ENCODE peak calls at places on chromosome 12, in seven cellular contexts. I is NCI-H226, D is anterior cingulate cortex, V is fibroblast of the aortic adventitia, Y is adipocyte, W is right atrium auricular region, E is RPMI7951. X is an unnamed sample.
A peak's percentile ranks its signal among the peaks of the same experiment; 100 is the strongest.

GRCh38 chr12:6294533-6295186 is 15.8 kb upstream of the PLEKHG6 start:
- DNase-seq in I (no peak), D (no peak), V (peak; percentile 16), Y (no peak), W (no peak), E (no peak), X (no peak)

GRCh38 chr12:124713436-124714082 is 146.1 kb upstream of the NCOR2 start:
- DNase-seq in I (no peak), D (no peak), V (peak; percentile 92), Y (peak; percentile 79), W (peak; percentile 82), E (peak; percentile 85), X (no peak)

GRCh38 chr12:53205747-53206146 is 1.3 kb downstream of the ITGB7 start:
- DNase-seq in I (peak; percentile 86), D (no peak), V (peak; percentile 84), Y (peak; percentile 95), W (no peak), E (peak; percentile 80), X (peak; percentile 86)

GRCh38 chr12:14833952-14834351 is 9.4 kb downstream of the ART4 start:
- DNase-seq in I (no peak), D (no peak), V (no peak), Y (no peak), W (no peak), E (peak; percentile 60), X (no peak)

GRCh38 chr12:23098110-23099049 is 473.4 kb downstream of the ETNK1 start:
- DNase-seq in I (no peak), D (no peak), V (peak; percentile 47), Y (no peak), W (no peak), E (peak; percentile 29), X (no peak)

GRCh38 chr12:109232731-109233130 is 76.4 kb downstream of the FOXN4 start:
- DNase-seq in I (no peak), D (no peak), V (no peak), Y (no peak), W (no peak), E (no peak), X (no peak)

GRCh38 chr12:93689076-93689834 is 12.1 kb downstream of the CRADD start:
- DNase-seq in I (no peak), D (no peak), V (no peak), Y (no peak), W (no peak), E (no peak), X (no peak)

GRCh38 chr12:65603428-65604351 is 220.6 kb upstream of the HMGA2 start:
- DNase-seq in I (peak; percentile 67), D (no peak), V (peak; percentile 98), Y (peak; percentile 84), W (peak; percentile 62), E (peak; percentile 95), X (no peak)

GRCh38 chr12:54139030-54139429 is 49.8 kb downstream of the SMUG1 start:
- DNase-seq in I (no peak), D (no peak), V (no peak), Y (no peak), W (no peak), E (no peak), X (peak; percentile 45)

GRCh38 chr12:63821781-63822251 is 22.7 kb upstream of the SRGAP1 start:
- DNase-seq in I (no peak), D (no peak), V (peak; percentile 17), Y (no peak), W (no peak), E (no peak), X (peak; percentile 83)

GRCh38 chr12:124423683-124424515 is 129.0 kb downstream of the RFLNA start:
- DNase-seq in I (no peak), D (no peak), V (no peak), Y (peak; percentile 3), W (no peak), E (no peak), X (no peak)

GRCh38 chr12:88597361-88597760 is 17.1 kb upstream of the KITLG start:
- DNase-seq in I (no peak), D (no peak), V (no peak), Y (no peak), W (no peak), E (no peak), X (no peak)

GRCh38 chr12:57389033-57389432 is 41.8 kb downstream of the R3HDM2 start:
- DNase-seq in I (peak; percentile 90), D (no peak), V (peak; percentile 80), Y (peak; percentile 61), W (no peak), E (peak; percentile 81), X (no peak)

GRCh38 chr12:109115758-109116610 is at the start of gene ACACB:
- DNase-seq in I (no peak), D (peak; percentile 80), V (no peak), Y (no peak), W (peak; percentile 84), E (no peak), X (no peak)

GRCh38 chr12:39616666-39617065 is 2.9 kb downstream of the ABCD2 start:
- DNase-seq in I (no peak), D (no peak), V (no peak), Y (no peak), W (no peak), E (no peak), X (no peak)

GRCh38 chr12:56995930-56996496 is 10.3 kb downstream of the ZBTB39 start:
- DNase-seq in I (no peak), D (no peak), V (no peak), Y (no peak), W (peak; percentile 42), E (no peak), X (no peak)

GRCh38 chr12:41188058-41188840 is at the start of gene PDZRN4:
- DNase-seq in I (no peak), D (no peak), V (no peak), Y (peak; percentile 12), W (peak; percentile 60), E (no peak), X (no peak)

GRCh38 chr12:29516431-29516875 is 19.0 kb upstream of the OVCH1 start:
- DNase-seq in I (peak; percentile 61), D (no peak), V (peak; percentile 64), Y (peak; percentile 67), W (no peak), E (peak; percentile 10), X (no peak)

GRCh38 chr12:95460901-95461300 is 13.1 kb upstream of the METAP2 start:
- DNase-seq in I (no peak), D (no peak), V (no peak), Y (no peak), W (no peak), E (no peak), X (no peak)

GRCh38 chr12:24920141-24920540 is 28.8 kb downstream of the BCAT1 start:
- DNase-seq in I (no peak), D (no peak), V (no peak), Y (no peak), W (no peak), E (no peak), X (no peak)

GRCh38 chr12:90298289-90298948 is 589.8 kb upstream of the ATP2B1 start:
- DNase-seq in I (no peak), D (no peak), V (no peak), Y (peak; percentile 38), W (no peak), E (no peak), X (no peak)

GRCh38 chr12:26109343-26109841 is 15.4 kb downstream of the BHLHE41 start:
- DNase-seq in I (no peak), D (no peak), V (peak; percentile 72), Y (peak; percentile 31), W (no peak), E (no peak), X (no peak)

GRCh38 chr12:40207551-40207950 is 17.2 kb upstream of the LRRK2 start:
- DNase-seq in I (no peak), D (no peak), V (no peak), Y (no peak), W (no peak), E (no peak), X (no peak)

GRCh38 chr12:90020006-90020405 is 311.4 kb upstream of the ATP2B1 start:
- DNase-seq in I (no peak), D (no peak), V (no peak), Y (no peak), W (no peak), E (peak; percentile 75), X (no peak)

GRCh38 chr12:54182086-54182485 is 6.7 kb downstream of the SMUG1 start:
- DNase-seq in I (no peak), D (no peak), V (no peak), Y (no peak), W (no peak), E (no peak), X (no peak)

GRCh38 chr12:77325505-77325904 is 260.1 kb upstream of the E2F7 start:
- DNase-seq in I (no peak), D (peak; percentile 35), V (no peak), Y (peak; percentile 33), W (no peak), E (no peak), X (no peak)

GRCh38 chr12:132384916-132385315 is 55.5 kb upstream of the GALNT9 start:
- DNase-seq in I (no peak), D (no peak), V (no peak), Y (no peak), W (no peak), E (no peak), X (peak; percentile 32)

GRCh38 chr12:122869207-122869973 is 26.5 kb downstream of the VPS37B start:
- DNase-seq in I (no peak), D (no peak), V (no peak), Y (no peak), W (no peak), E (no peak), X (peak; percentile 67)